ENCODE peak calls at places on chromosome 21, in seven cellular contexts. W, C, M, L, T, G and R are unnamed samples.

GRCh38 chr21:42461185-42461520 is 34.9 kb downstream of the RSPH1 start:
- DNase-seq in L (no peak), C (no peak), W (no peak), M (no peak), T (no peak), G (no peak), R (no peak)

GRCh38 chr21:34544032-34544496 is 32.1 kb upstream of the KCNE1 start:
- DNase-seq in G (peak; percentile 93), W (no peak), C (peak; percentile 61), M (peak; percentile 81), T (peak; percentile 78), L (peak; percentile 61), R (peak; percentile 87)

GRCh38 chr21:15063821-15064575 is 802 bp downstream of the NRIP1 start:
- DNase-seq in T (peak; percentile 42), M (peak; percentile 79), G (peak; percentile 36), W (peak; percentile 73), C (no peak), L (peak; percentile 77), R (peak; percentile 44)

GRCh38 chr21:33537212-33537611 is 4.7 kb downstream of the GART start:
- DNase-seq in L (no peak), T (no peak), G (no peak), W (no peak), C (no peak), M (no peak), R (no peak)

GRCh38 chr21:15221799-15222386 is 157.1 kb upstream of the NRIP1 start:
- DNase-seq in M (peak; percentile 92), G (peak; percentile 68), C (peak; percentile 94), T (peak; percentile 68), W (no peak), L (peak; percentile 74), R (peak; percentile 93)

GRCh38 chr21:26966978-26967913 is at the start of gene ADAMTS5:
- DNase-seq in L (peak; percentile 61), M (peak; percentile 88), W (peak; percentile 74), C (no peak), G (peak; percentile 63), T (peak; percentile 35), R (peak; percentile 64)

GRCh38 chr21:21547368-21547953 is 549.3 kb downstream of the NCAM2 start:
- DNase-seq in L (no peak), M (peak; percentile 2), G (peak; percentile 75), C (no peak), W (no peak), T (no peak), R (peak; percentile 11)

GRCh38 chr21:34983680-34984086 is 65.4 kb downstream of the RUNX1 start:
- DNase-seq in L (no peak), M (peak; percentile 90), W (no peak), C (no peak), T (no peak), G (peak; percentile 42), R (peak; percentile 28)

GRCh38 chr21:28725396-28725795 is 267.3 kb downstream of the LTN1 start:
- DNase-seq in L (no peak), T (no peak), W (no peak), C (no peak), G (no peak), M (no peak), R (no peak)

GRCh38 chr21:28773036-28773435 is 219.6 kb downstream of the LTN1 start:
- DNase-seq in C (no peak), W (no peak), L (no peak), G (no peak), M (peak; percentile 38), T (no peak), R (no peak)

GRCh38 chr21:30251781-30252180 is 31.0 kb downstream of the KRTAP24-1 start:
- DNase-seq in C (no peak), M (peak; percentile 17), L (no peak), G (no peak), W (no peak), T (no peak), R (no peak)

GRCh38 chr21:15788847-15789548 is 59.2 kb downstream of the USP25 start:
- DNase-seq in C (no peak), L (no peak), M (peak; percentile 63), G (peak; percentile 91), T (no peak), W (no peak), R (peak; percentile 77)

GRCh38 chr21:15849161-15849560 is 119.4 kb downstream of the USP25 start:
- DNase-seq in W (no peak), L (no peak), M (no peak), G (no peak), C (no peak), T (no peak), R (no peak)

GRCh38 chr21:34912022-34912933 is 136.8 kb downstream of the RUNX1 start:
- DNase-seq in G (peak; percentile 30), T (no peak), W (no peak), L (no peak), M (peak; percentile 79), C (no peak), R (no peak)

GRCh38 chr21:19034041-19034440 is 630.5 kb upstream of the TMPRSS15 start:
- DNase-seq in G (no peak), T (no peak), W (no peak), M (no peak), L (no peak), C (no peak), R (no peak)

GRCh38 chr21:26844258-26845065 is 747 bp downstream of the ADAMTS1 start:
- DNase-seq in G (peak; percentile 65), T (peak; percentile 68), W (peak; percentile 78), L (peak; percentile 84), C (no peak), M (peak; percentile 71), R (peak; percentile 53)

GRCh38 chr21:29650561-29651022 is 289.2 kb downstream of the GRIK1 start:
- DNase-seq in L (no peak), M (no peak), W (no peak), G (no peak), C (no peak), T (no peak), R (no peak)

GRCh38 chr21:35861656-35862055 is 198.7 kb downstream of the SETD4 start:
- DNase-seq in W (no peak), M (peak; percentile 89), C (no peak), T (no peak), L (no peak), G (no peak), R (no peak)

GRCh38 chr21:24671901-24672300 is 935.4 kb downstream of the MRPL39 start:
- DNase-seq in W (no peak), T (no peak), M (no peak), C (no peak), G (no peak), L (no peak), R (no peak)

GRCh38 chr21:34702341-34702807 is 33.6 kb downstream of the CLIC6 start:
- DNase-seq in M (peak; percentile 86), W (peak; percentile 83), T (peak; percentile 25), C (peak; percentile 59), G (peak; percentile 31), L (peak; percentile 32), R (peak; percentile 67)

GRCh38 chr21:29321217-29321616 is 22.5 kb downstream of the BACH1 start:
- DNase-seq in C (no peak), M (no peak), T (no peak), L (no peak), W (no peak), G (no peak), R (no peak)

GRCh38 chr21:42238185-42238934 is 19.4 kb downstream of the ABCG1 start:
- DNase-seq in M (no peak), L (peak; percentile 12), T (no peak), W (no peak), C (no peak), G (no peak), R (no peak)

GRCh38 chr21:32794643-32795042 is 23.1 kb upstream of the PAXBP1 start:
- DNase-seq in T (no peak), W (no peak), C (no peak), L (no peak), M (no peak), G (no peak), R (peak; percentile 61)

DNA sequence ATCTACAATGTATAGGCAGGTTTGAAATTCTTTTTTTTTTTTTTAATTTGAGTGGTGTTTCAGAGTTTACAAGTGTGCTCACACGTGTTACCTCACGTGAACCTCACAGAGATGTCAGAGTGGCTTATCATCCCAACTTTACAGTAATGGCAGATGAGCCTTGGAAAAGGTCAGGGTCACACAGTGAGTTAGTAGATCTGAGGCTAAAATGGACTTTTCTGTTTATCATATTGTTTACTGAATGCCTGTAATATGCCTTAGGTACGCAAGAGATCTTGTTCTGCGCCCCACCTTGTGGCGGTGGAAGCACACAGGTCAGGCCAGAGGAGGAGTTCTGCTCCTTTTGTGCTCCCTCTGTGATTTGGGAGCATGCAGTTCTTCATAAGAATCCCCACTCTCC is 80.0 kb downstream of the DYRK1A start:
- DNase-seq in L (no peak), W (no peak), C (no peak), T (no peak), G (no peak), M (no peak), R (no peak)
- TF ChIP-seq CTCF in L (no peak), W (no peak), C (no peak), T (no peak), G (no peak), M (no peak), R (no peak)

DNA sequence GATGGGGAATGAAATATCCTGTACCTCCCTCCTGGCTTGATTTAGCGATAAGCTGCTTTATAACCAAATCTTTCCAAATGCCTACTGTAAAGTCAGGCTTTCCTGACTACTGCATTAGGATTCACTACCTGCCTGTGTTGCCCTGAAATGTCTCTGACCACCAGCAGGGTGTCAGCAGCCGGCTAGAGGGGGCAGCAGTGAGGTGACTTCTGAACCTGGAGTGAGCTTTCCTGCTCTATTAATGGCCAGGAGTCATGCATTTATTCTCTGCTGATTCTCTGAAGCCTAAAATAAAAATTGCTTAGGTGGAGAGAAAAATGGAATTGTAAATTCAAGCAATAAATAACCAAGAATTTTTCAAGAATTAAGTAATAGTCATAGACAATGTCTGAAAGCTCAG is 2.5 kb downstream of the BACE2 start:
- DNase-seq in L (peak; percentile 45), G (peak; percentile 35), T (peak; percentile 32), W (no peak), C (no peak), M (peak; percentile 26), R (peak; percentile 53)
- H3K4me3 ChIP-seq in L (no peak overlapping the region), G (no peak overlapping the region), T (no peak overlapping the region), W (peak overlapping the region; percentile 87), C (peak overlapping the region; percentile 91), M (no peak overlapping the region), R (no peak overlapping the region)

GRCh38 chr21:39712976-39713375 is 32.0 kb upstream of the IGSF5 start:
- DNase-seq in G (no peak), T (no peak), C (no peak), M (no peak), L (no peak), W (no peak), R (no peak)
- TF ChIP-seq CTCF in G (no peak), T (no peak), C (no peak), M (no peak), L (no peak), W (no peak), R (no peak)

DNA sequence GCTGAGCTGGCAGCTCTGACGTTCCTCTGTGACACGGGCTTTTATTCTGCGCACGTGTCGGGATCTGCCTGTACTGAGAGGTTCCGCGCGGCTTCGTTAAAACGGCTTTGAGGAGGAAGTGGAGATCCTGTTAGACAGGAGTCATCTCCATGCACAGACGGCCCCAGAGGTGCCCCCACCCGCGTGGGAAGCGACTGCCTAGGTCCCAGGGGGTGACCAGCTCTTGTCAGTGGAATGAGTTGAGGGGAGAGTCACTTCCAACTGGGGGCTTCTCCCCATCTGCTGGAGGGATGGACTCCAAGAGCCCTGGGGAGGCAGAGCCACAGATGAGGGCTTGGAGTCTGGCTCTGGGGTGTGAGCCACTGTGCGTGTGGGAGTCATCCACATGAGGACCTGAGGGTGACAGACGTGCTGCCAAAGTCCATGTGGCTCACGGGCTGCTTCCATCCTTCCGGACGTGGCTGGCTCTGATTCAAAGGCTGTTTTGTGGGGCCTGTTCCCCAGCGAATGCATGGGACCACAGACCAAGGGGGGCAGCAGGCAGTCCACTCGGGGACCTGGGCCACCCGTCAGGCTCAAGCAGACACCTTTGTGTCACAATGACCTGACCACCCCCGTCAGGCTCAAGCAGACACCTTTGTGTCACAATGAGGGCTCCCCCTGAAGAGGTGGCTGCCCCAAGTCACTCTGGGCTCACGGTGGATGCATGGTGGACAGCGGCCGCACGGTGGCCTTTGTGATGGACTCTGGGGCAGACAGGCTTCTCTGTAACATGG is 26.8 kb downstream of the PTTG1IP start:
- DNase-seq in C (no peak), T (no peak), L (peak; percentile 59), G (no peak), M (peak; percentile 84), W (peak; percentile 85), R (peak; percentile 35)
- H3K4me3 ChIP-seq in C (no peak overlapping the region), T (peak overlapping the region; percentile 52), L (no peak overlapping the region), G (no peak overlapping the region), M (peak overlapping the region; percentile 43), W (no peak overlapping the region), R (no peak overlapping the region)